ENCODE peak calls at places on chromosomes 12 and 14, in nine cellular contexts. W is RWPE1; M is NCI-H524; S is A673; C is NCI-H1105; J is NCI-H187; T is CD4-positive, alpha-beta T cell; Z is stimulated activated CD8-positive, alpha-beta memory T cell treated with anti-CD3 and anti-CD28 coated beads, Interleukin-7, amount 100 ng/mL, for 1 hour; R is iris pigment epithelial cell. E is an unnamed sample.

GRCh38 chr12:57008113-57008687 is 1.9 kb upstream of the ZBTB39 start:
- DNase-seq in W (peak), M (peak), S (peak), C (peak), J (no peak), T (no peak), Z (no peak), R (peak), E (peak)

GRCh38 chr14:59339526-59339925 is 125.7 kb downstream of the GPR135 start:
- DNase-seq in W (no peak), M (no peak), S (no peak), C (no peak), J (no peak), T (no peak), Z (no peak), R (no peak), E (no peak)

GRCh38 chr12:132579747-132580146 is 30.6 kb downstream of the LRCOL1 start:
- DNase-seq in W (no peak), M (no peak), S (no peak), C (no peak), J (no peak), T (no peak), Z (no peak), R (no peak), E (no peak)

GRCh38 chr12:88615490-88615889 is 35.2 kb upstream of the KITLG start:
- DNase-seq in W (no peak), M (no peak), S (no peak), C (no peak), J (no peak), T (no peak), Z (no peak), R (peak), E (no peak)

GRCh38 chr12:53066594-53066978 is 12.6 kb downstream of the SPRYD3 start:
- DNase-seq in W (no peak), M (no peak), S (no peak), C (no peak), J (no peak), T (no peak), Z (no peak), R (no peak), E (no peak)

GRCh38 chr14:50020184-50020583 is 96.2 kb downstream of the VCPKMT start:
- DNase-seq in W (no peak), M (no peak), S (no peak), C (no peak), J (no peak), T (no peak), Z (no peak), R (no peak), E (no peak)

GRCh38 chr14:67815573-67816235 is 686 bp downstream of the ZFYVE26 start:
- DNase-seq in W (no peak), M (peak), S (no peak), C (no peak), J (no peak), T (no peak), Z (no peak), R (peak), E (no peak)

GRCh38 chr12:114625294-114625851 is 58.6 kb downstream of the TBX3 start:
- DNase-seq in W (peak), M (peak), S (peak), C (peak), J (no peak), T (peak), Z (peak), R (peak), E (peak)

GRCh38 chr12:49050507-49051372 is 9.9 kb downstream of the KMT2D start:
- DNase-seq in W (no peak), M (no peak), S (no peak), C (no peak), J (no peak), T (no peak), Z (no peak), R (no peak), E (no peak)

GRCh38 chr14:53327716-53328115 is 174.6 kb upstream of the DDHD1 start:
- DNase-seq in W (peak), M (no peak), S (no peak), C (no peak), J (no peak), T (no peak), Z (no peak), R (peak), E (no peak)

GRCh38 chr12:43102506-43103269 is 449.3 kb downstream of the ADAMTS20 start:
- DNase-seq in W (no peak), M (no peak), S (no peak), C (no peak), J (no peak), T (no peak), Z (no peak), R (no peak), E (no peak)

GRCh38 chr12:96233941-96234461 is 39.8 kb downstream of the ELK3 start:
- DNase-seq in W (peak), M (peak), S (no peak), C (peak), J (no peak), T (no peak), Z (no peak), R (peak), E (no peak)

GRCh38 chr12:49518914-49519573 is 19.8 kb upstream of the KCNH3 start:
- DNase-seq in W (no peak), M (peak), S (peak), C (no peak), J (no peak), T (no peak), Z (no peak), R (peak), E (no peak)

GRCh38 chr14:38208825-38209562 is 1.3 kb downstream of the SSTR1 start:
- DNase-seq in W (no peak), M (peak), S (peak), C (no peak), J (no peak), T (no peak), Z (no peak), R (peak), E (peak)

GRCh38 chr12:28955491-28955890 is 193.6 kb upstream of the FAR2 start:
- DNase-seq in W (no peak), M (no peak), S (no peak), C (no peak), J (no peak), T (no peak), Z (no peak), R (peak), E (no peak)

GRCh38 chr12:94640134-94640928 is 10.0 kb downstream of the TMCC3 start:
- DNase-seq in W (peak), M (no peak), S (no peak), C (no peak), J (no peak), T (no peak), Z (no peak), R (peak), E (no peak)

GRCh38 chr14:101687756-101688546 is 73.6 kb upstream of the PPP2R5C start:
- DNase-seq in W (peak), M (no peak), S (no peak), C (no peak), J (no peak), T (no peak), Z (no peak), R (no peak), E (no peak)

GRCh38 chr12:40331886-40332285 is 107.1 kb downstream of the LRRK2 start:
- DNase-seq in W (no peak), M (no peak), S (no peak), C (no peak), J (no peak), T (no peak), Z (no peak), R (peak), E (no peak)

E was measured in germinal center.